ENCODE peak calls at places on chromosome 21, in ten cellular contexts. C is right cardiac atrium, Y is AG10803, L is mesendoderm, J is SJSA1, F is cardiac muscle cell, G is aorta, W is astrocyte, E is ovary, Z is upper lobe of right lung. U is an unnamed sample.

GRCh38 chr21:46621457-46622182 is 13.9 kb upstream of the PRMT2 start:
- DNase-seq in F (no peak), C (no peak), Z (no peak), J (no peak), L (no peak), G (no peak), W (no peak), Y (no peak), E (no peak), U (no peak)

GRCh38 chr21:38439336-38439900 is 58.9 kb downstream of the ERG start:
- DNase-seq in W (peak), C (no peak), Z (no peak), J (peak), F (no peak), E (no peak), L (no peak), G (no peak), Y (peak), U (no peak)

GRCh38 chr21:32311621-32312020 is 13.0 kb downstream of the MRAP start:
- DNase-seq in W (no peak), F (no peak), Y (no peak), G (no peak), Z (no peak), C (no peak), E (no peak), J (no peak), L (no peak), U (no peak)

GRCh38 chr21:41363370-41364270 is 1.8 kb downstream of the MX2 start:
- DNase-seq in G (peak), W (no peak), J (no peak), F (no peak), L (no peak), C (no peak), Z (no peak), E (peak), Y (no peak), U (peak)

GRCh38 chr21:37061926-37062591 is 10.8 kb downstream of the PIGP start:
- DNase-seq in C (no peak), F (no peak), G (no peak), J (peak), Z (no peak), Y (peak), W (peak), L (no peak), E (no peak), U (no peak)

GRCh38 chr21:25925936-25926335 is 191.2 kb downstream of the GABPA start:
- DNase-seq in F (no peak), Z (no peak), J (no peak), C (no peak), L (no peak), G (no peak), W (peak), Y (no peak), E (no peak), U (no peak)

GRCh38 chr21:23853796-23854379 is 1753.4 kb downstream of the MRPL39 start:
- DNase-seq in E (no peak), L (peak), Y (no peak), F (peak), W (no peak), Z (no peak), J (no peak), G (no peak), C (no peak), U (no peak)

GRCh38 chr21:34935868-34936267 is 113.2 kb downstream of the RUNX1 start:
- DNase-seq in J (no peak), C (no peak), Y (no peak), G (no peak), W (peak), F (no peak), L (no peak), Z (no peak), E (no peak), U (no peak)

GRCh38 chr21:8991088-8991907 is 1530.1 kb upstream of the TPTE start:
- DNase-seq in Z (no peak), W (peak), C (peak), G (no peak), J (no peak), F (no peak), E (no peak), L (no peak), Y (no peak), U (no peak)

GRCh38 chr21:42880352-42880751 is 1.0 kb upstream of the WDR4 start:
- DNase-seq in C (no peak), J (no peak), E (no peak), Y (no peak), F (no peak), L (no peak), Z (no peak), G (no peak), W (no peak), U (no peak)
- H3K4me3 ChIP-seq in C (peak), J (peak), E (no peak), Y (peak), F (peak), L (no peak), Z (peak), G (no peak), W (peak), U (peak)

GRCh38 chr21:39657091-39657689 is 44.5 kb downstream of the B3GALT5 start:
- DNase-seq in E (no peak), F (no peak), J (no peak), W (no peak), L (no peak), G (no peak), Z (peak), C (no peak), Y (no peak), U (peak)
- H3K4me3 ChIP-seq in E (no peak), F (no peak), J (no peak), W (no peak), L (no peak), G (no peak), Z (no peak), C (no peak), Y (no peak), U (no peak)

GRCh38 chr21:29053011-29053553 is 20.4 kb downstream of the CCT8 start:
- DNase-seq in F (no peak), G (no peak), E (no peak), Z (no peak), J (no peak), W (no peak), C (no peak), Y (no peak), L (no peak), U (no peak)
- H3K4me3 ChIP-seq in F (no peak), G (no peak), E (no peak), Z (no peak), J (no peak), W (no peak), C (no peak), Y (no peak), L (no peak), U (no peak)

DNA sequence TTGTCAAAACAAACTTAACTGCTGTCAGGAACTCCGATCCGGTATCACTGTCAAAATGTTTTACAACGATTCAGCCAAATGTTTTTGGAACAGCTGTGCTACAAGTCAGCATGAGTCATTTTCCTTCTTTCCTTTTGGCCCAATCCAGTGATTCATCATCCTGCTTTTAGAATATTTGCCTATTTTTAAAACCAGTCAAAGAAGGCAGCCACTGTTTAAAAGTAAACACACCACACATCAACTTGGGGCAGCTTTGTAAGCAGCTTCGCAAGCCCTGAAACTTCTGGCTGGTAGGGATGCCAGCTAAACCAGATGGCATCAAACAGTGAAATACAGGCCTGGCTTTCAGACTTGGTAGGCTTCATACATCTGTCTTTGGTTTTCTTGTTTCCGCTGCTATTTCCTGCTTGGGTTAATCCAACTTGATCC is 14.9 kb downstream of the MAP3K7CL start:
- DNase-seq in Z (no peak), F (no peak), C (no peak), Y (peak), L (no peak), W (peak), G (no peak), J (peak), E (no peak), U (no peak)
- H3K4me3 ChIP-seq in Z (no peak), F (no peak), C (no peak), Y (peak), L (no peak), W (peak), G (no peak), J (no peak), E (no peak), U (peak)

GRCh38 chr21:33924079-33924765 is 8.6 kb upstream of the ATP5PO start:
- DNase-seq in E (peak), C (peak), L (peak), Z (peak), Y (peak), W (peak), F (peak), G (peak), J (peak), U (peak)
- H3K4me3 ChIP-seq in E (no peak), C (no peak), L (no peak), Z (no peak), Y (no peak), W (no peak), F (no peak), G (no peak), J (no peak), U (peak)

GRCh38 chr21:15491100-15491499 is 238.7 kb upstream of the USP25 start:
- DNase-seq in F (no peak), Y (no peak), L (no peak), G (no peak), Z (no peak), J (no peak), C (no peak), W (no peak), E (no peak), U (no peak)
- H3K4me3 ChIP-seq in F (no peak), Y (no peak), L (no peak), G (no peak), Z (no peak), J (no peak), C (no peak), W (no peak), E (no peak), U (no peak)